ENCODE peak calls at places on chromosome 21, in seven cellular contexts. P, E, I, Y, A, O and Z are unnamed samples. For H3K4me1, the result is how much of the 10 kb centered on the place peaks cover.

GRCh38 chr21:40687625-40688024 is 159.3 kb downstream of the DSCAM start:
- DNase-seq in P (no peak), E (no peak), I (no peak), Y (no peak), A (no peak), O (no peak), Z (no peak)

GRCh38 chr21:16279658-16280581 is 550.1 kb downstream of the USP25 start:
- DNase-seq in P (peak), E (peak), I (no peak), Y (no peak), A (peak), O (peak), Z (no peak)

GRCh38 chr21:41529769-41530168 is 21.8 kb upstream of the TMPRSS2 start:
- DNase-seq in P (no peak), E (no peak), I (no peak), Y (no peak), A (no peak), O (no peak), Z (no peak)

GRCh38 chr21:34697826-34698225 is 29.0 kb downstream of the CLIC6 start:
- DNase-seq in P (no peak), E (no peak), I (no peak), Y (no peak), A (no peak), O (no peak), Z (no peak)

GRCh38 chr21:19695796-19696195 is 1292.2 kb upstream of the TMPRSS15 start:
- DNase-seq in P (no peak), E (no peak), I (no peak), Y (no peak), A (no peak), O (no peak), Z (no peak)

GRCh38 chr21:32524010-32524719 is 61.2 kb downstream of the TCP10L start:
- DNase-seq in P (peak), E (no peak), I (no peak), Y (no peak), A (no peak), O (no peak), Z (no peak)

GRCh38 chr21:37263827-37264226 is 3.3 kb downstream of the VPS26C start:
- DNase-seq in P (no peak), E (no peak), I (no peak), Y (no peak), A (no peak), O (no peak), Z (no peak)

GRCh38 chr21:34706337-34706736 is 37.5 kb downstream of the CLIC6 start:
- DNase-seq in P (no peak), E (no peak), I (no peak), Y (no peak), A (no peak), O (no peak), Z (no peak)

GRCh38 chr21:31444061-31444460 is 100.0 kb upstream of the TIAM1 start:
- DNase-seq in P (peak), E (no peak), I (no peak), Y (no peak), A (peak), O (no peak), Z (no peak)

GRCh38 chr21:46542588-46543092 is 62.2 kb downstream of the S100B start:
- DNase-seq in P (no peak), E (no peak), I (no peak), Y (no peak), A (no peak), O (no peak), Z (no peak)

GRCh38 chr21:40051801-40052200 is 184.6 kb downstream of the PCP4 start:
- DNase-seq in P (no peak), E (no peak), I (no peak), Y (no peak), A (no peak), O (no peak), Z (no peak)

GRCh38 chr21:43370888-43371570 is 55.9 kb downstream of the SIK1 start:
- DNase-seq in P (no peak), E (no peak), I (no peak), Y (no peak), A (no peak), O (no peak), Z (no peak)

GRCh38 chr21:37032877-37033471 is 26.5 kb downstream of the RIPPLY3 start:
- DNase-seq in P (no peak), E (no peak), I (no peak), Y (no peak), A (peak), O (no peak), Z (no peak)

GRCh38 chr21:34936874-34937563 is 112.1 kb downstream of the RUNX1 start:
- DNase-seq in P (no peak), E (no peak), I (no peak), Y (no peak), A (no peak), O (no peak), Z (no peak)

GRCh38 chr21:31282095-31282709 is 61.9 kb downstream of the TIAM1 start:
- DNase-seq in P (no peak), E (no peak), I (no peak), Y (no peak), A (peak), O (no peak), Z (no peak)

GRCh38 chr21:42839271-42840231 is 39.8 kb downstream of the WDR4 start:
- DNase-seq in P (no peak), E (peak), I (no peak), Y (peak), A (no peak), O (peak), Z (no peak)

GRCh38 chr21:15894596-15894995 is 164.8 kb downstream of the USP25 start:
- DNase-seq in P (no peak), E (no peak), I (no peak), Y (no peak), A (no peak), O (no peak), Z (no peak)

GRCh38 chr21:22711636-22712035 is 1713.4 kb downstream of the NCAM2 start:
- DNase-seq in P (no peak), E (no peak), I (no peak), Y (no peak), A (no peak), O (no peak), Z (no peak)

GRCh38 chr21:42530167-42530518 is 16.5 kb downstream of the SLC37A1 start:
- DNase-seq in P (no peak), E (no peak), I (no peak), Y (no peak), A (no peak), O (no peak), Z (no peak)

GRCh38 chr21:42515708-42516502 is 2.3 kb downstream of the SLC37A1 start:
- DNase-seq in P (no peak), E (peak), I (no peak), Y (peak), A (peak), O (no peak), Z (no peak)

DNA sequence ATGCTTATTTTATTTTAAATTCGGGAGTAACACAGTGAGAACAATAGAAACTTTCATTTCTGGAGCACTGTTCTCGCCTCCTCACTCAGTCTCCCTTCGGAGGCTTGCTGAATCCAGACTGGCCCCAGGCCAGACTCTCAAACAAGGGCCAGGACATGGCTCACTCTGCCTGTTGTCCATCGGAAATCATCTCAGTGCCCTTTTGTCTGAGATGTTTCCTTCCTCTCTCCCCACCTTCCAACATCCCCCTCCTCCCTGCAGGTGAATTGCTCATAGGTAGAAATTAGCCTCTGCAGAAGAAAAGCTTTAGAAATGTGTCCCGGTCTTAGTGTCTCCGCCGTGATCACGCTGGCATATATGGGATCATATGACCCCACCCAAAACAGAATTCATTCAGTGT is 55.2 kb downstream of the ERG start:
- DNase-seq in P (no peak), E (no peak), I (no peak), Y (no peak), A (no peak), O (no peak), Z (no peak)
- H3K4me1 ChIP-seq in P (under half), E (under half), I (under half), Y (under half), A (under half), O (under half), Z (under half)

GRCh38 chr21:29017639-29018237 is 1.4 kb downstream of the RWDD2B start:
- DNase-seq in P (no peak), E (no peak), I (no peak), Y (no peak), A (no peak), O (no peak), Z (peak)
- H3K27ac ChIP-seq in P (no peak), E (no peak), I (peak), Y (no peak), A (no peak), O (no peak), Z (no peak)

GRCh38 chr21:44424608-44425306 is 30.6 kb upstream of the LRRC3 start:
- DNase-seq in P (peak), E (peak), I (no peak), Y (peak), A (no peak), O (no peak), Z (no peak)
- H3K4me1 ChIP-seq in P (under half), E (under half), I (under half), Y (under half), A (under half), O (under half), Z (under half)

GRCh38 chr21:45433911-45434644 is 29.1 kb downstream of the COL18A1 start:
- DNase-seq in P (no peak), E (peak), I (no peak), Y (no peak), A (no peak), O (no peak), Z (no peak)

GRCh38 chr21:45433301-45433700 is 28.3 kb downstream of the COL18A1 start:
- DNase-seq in P (no peak), E (peak), I (no peak), Y (no peak), A (no peak), O (no peak), Z (no peak)

GRCh38 chr21:45430521-45431501 is 25.8 kb downstream of the COL18A1 start:
- DNase-seq in P (no peak), E (peak), I (no peak), Y (no peak), A (peak), O (no peak), Z (no peak)

GRCh38 chr21:45431781-45432572 is 27.0 kb downstream of the COL18A1 start:
- DNase-seq in P (no peak), E (no peak), I (no peak), Y (no peak), A (no peak), O (no peak), Z (no peak)

GRCh38 chr21:45432575-45433255 is 27.8 kb downstream of the COL18A1 start:
- DNase-seq in P (no peak), E (peak), I (no peak), Y (no peak), A (no peak), O (no peak), Z (no peak)
- H3K27ac ChIP-seq in P (peak), E (peak), I (no peak), Y (no peak), A (peak), O (peak), Z (no peak)

GRCh38 chr21:29174607-29175013 is 44.2 kb downstream of the MAP3K7CL start:
- DNase-seq in P (no peak), E (no peak), I (no peak), Y (no peak), A (no peak), O (no peak), Z (no peak)

GRCh38 chr21:29168874-29169273 is 38.4 kb downstream of the MAP3K7CL start:
- DNase-seq in P (no peak), E (no peak), I (no peak), Y (no peak), A (no peak), O (no peak), Z (no peak)

GRCh38 chr21:29175408-29176147 is 45.1 kb downstream of the MAP3K7CL start:
- DNase-seq in P (no peak), E (no peak), I (no peak), Y (no peak), A (peak), O (no peak), Z (no peak)

GRCh38 chr21:29170935-29171334 is 40.5 kb downstream of the MAP3K7CL start:
- DNase-seq in P (no peak), E (no peak), I (no peak), Y (no peak), A (no peak), O (no peak), Z (no peak)

DNA sequence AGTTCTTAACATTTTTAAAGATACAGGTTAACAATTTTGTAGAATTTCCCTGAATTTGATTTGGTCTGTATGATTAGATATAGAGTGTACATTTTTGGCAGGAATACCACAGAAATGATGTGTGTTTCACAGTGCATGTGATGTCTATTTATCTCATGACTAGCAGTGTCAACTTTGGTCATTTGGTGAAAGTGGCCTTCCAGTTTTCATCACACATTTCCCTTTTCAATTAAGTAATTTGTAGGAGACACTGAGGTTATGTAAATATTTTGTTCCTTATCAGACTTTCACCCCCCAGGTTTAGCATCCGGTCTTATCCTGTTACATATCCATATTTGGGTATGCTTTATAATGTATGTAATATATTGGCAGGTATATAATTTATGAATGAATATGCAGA is 41.8 kb downstream of the MAP3K7CL start:
- DNase-seq in P (no peak), E (no peak), I (no peak), Y (no peak), A (no peak), O (no peak), Z (no peak)
- H3K4me1 ChIP-seq in P (under half), E (under half), I (under half), Y (under half), A (under half), O (under half), Z (under half)

DNA sequence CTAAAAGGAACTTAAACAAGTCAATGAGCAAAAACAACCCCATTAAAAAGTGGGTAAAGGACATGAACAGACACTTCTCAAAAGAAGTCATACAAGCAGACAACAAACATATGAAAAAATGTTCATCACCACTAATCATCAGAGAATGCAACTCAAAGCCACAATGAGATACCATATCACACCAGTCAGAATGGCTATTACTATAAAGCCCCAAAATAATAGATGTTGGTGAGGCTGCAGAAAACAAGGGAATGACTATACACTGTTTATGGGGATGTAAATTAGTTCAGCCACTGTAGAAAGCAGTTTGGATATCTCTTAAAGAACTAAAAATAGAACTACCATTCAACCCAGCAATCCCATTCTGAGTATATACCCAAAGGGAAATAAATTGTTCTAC is 51.2 kb downstream of the MRPL39 start:
- DNase-seq in P (no peak), E (no peak), I (no peak), Y (no peak), A (no peak), O (no peak), Z (no peak)
- H3K27ac ChIP-seq in P (no peak), E (no peak), I (no peak), Y (no peak), A (no peak), O (no peak), Z (no peak)

GRCh38 chr21:38816400-38816973 is 10.8 kb downstream of the ETS2 start:
- DNase-seq in P (no peak), E (no peak), I (no peak), Y (no peak), A (no peak), O (no peak), Z (no peak)
- H3K4me1 ChIP-seq in P (under half), E (under half), I (under half), Y (half or more), A (under half), O (under half), Z (under half)